ENCODE peak calls at places on chromosomes 13 and 19, in ten cellular contexts. One of them, this sample, is unnamed.

GRCh38 chr13:101211261-101211660 is 205.0 kb downstream of the NALCN start:
- DNase-seq in neural crest cell: no peak
- DNase-seq in fibroblast of the aortic adventitia: peak
- DNase-seq in hepatocyte: no peak
- DNase-seq in AG04449: no peak
- DNase-seq in CD8-positive, alpha-beta T cell: no peak
- DNase-seq in stomach: no peak
- DNase-seq in GM13977: no peak
- DNase-seq in adrenal gland: no peak
- DNase-seq in AG10803: peak
- DNase-seq in this sample: no peak

GRCh38 chr13:65985632-65986031 is 1244.5 kb downstream of the PCDH9 start:
- DNase-seq in neural crest cell: no peak
- DNase-seq in fibroblast of the aortic adventitia: no peak
- DNase-seq in hepatocyte: peak
- DNase-seq in AG04449: no peak
- DNase-seq in CD8-positive, alpha-beta T cell: no peak
- DNase-seq in stomach: no peak
- DNase-seq in GM13977: no peak
- DNase-seq in adrenal gland: no peak
- DNase-seq in AG10803: no peak
- DNase-seq in this sample: no peak

GRCh38 chr13:25171517-25172302 is at the start of gene AMER2:
- DNase-seq in neural crest cell: peak
- DNase-seq in fibroblast of the aortic adventitia: peak
- DNase-seq in hepatocyte: peak
- DNase-seq in AG04449: no peak
- DNase-seq in CD8-positive, alpha-beta T cell: peak
- DNase-seq in stomach: no peak
- DNase-seq in GM13977: peak
- DNase-seq in adrenal gland: peak
- DNase-seq in AG10803: peak
- DNase-seq in this sample: no peak

GRCh38 chr19:33311326-33311682 is 9.0 kb upstream of the CEBPA start:
- DNase-seq in neural crest cell: no peak
- DNase-seq in fibroblast of the aortic adventitia: no peak
- DNase-seq in hepatocyte: no peak
- DNase-seq in AG04449: no peak
- DNase-seq in CD8-positive, alpha-beta T cell: no peak
- DNase-seq in stomach: peak
- DNase-seq in GM13977: peak
- DNase-seq in adrenal gland: no peak
- DNase-seq in AG10803: no peak
- DNase-seq in this sample: no peak

GRCh38 chr13:101127741-101128353 is 288.5 kb downstream of the NALCN start:
- DNase-seq in neural crest cell: no peak
- DNase-seq in fibroblast of the aortic adventitia: peak
- DNase-seq in hepatocyte: peak
- DNase-seq in AG04449: no peak
- DNase-seq in CD8-positive, alpha-beta T cell: no peak
- DNase-seq in stomach: no peak
- DNase-seq in GM13977: peak
- DNase-seq in adrenal gland: peak
- DNase-seq in AG10803: peak
- DNase-seq in this sample: no peak

GRCh38 chr13:44399045-44399444 is 25.4 kb downstream of the SERP2 start:
- DNase-seq in neural crest cell: no peak
- DNase-seq in fibroblast of the aortic adventitia: no peak
- DNase-seq in hepatocyte: no peak
- DNase-seq in AG04449: no peak
- DNase-seq in CD8-positive, alpha-beta T cell: no peak
- DNase-seq in stomach: no peak
- DNase-seq in GM13977: no peak
- DNase-seq in adrenal gland: no peak
- DNase-seq in AG10803: no peak
- DNase-seq in this sample: no peak

GRCh38 chr13:103625194-103625593 is 559.0 kb upstream of the SLC10A2 start:
- DNase-seq in neural crest cell: no peak
- DNase-seq in fibroblast of the aortic adventitia: no peak
- DNase-seq in hepatocyte: no peak
- DNase-seq in AG04449: no peak
- DNase-seq in CD8-positive, alpha-beta T cell: no peak
- DNase-seq in stomach: no peak
- DNase-seq in GM13977: no peak
- DNase-seq in adrenal gland: no peak
- DNase-seq in AG10803: no peak
- DNase-seq in this sample: no peak

GRCh38 chr19:10764340-10764894 is 46.5 kb downstream of the DNM2 start:
- DNase-seq in neural crest cell: no peak
- DNase-seq in fibroblast of the aortic adventitia: no peak
- DNase-seq in hepatocyte: peak
- DNase-seq in AG04449: no peak
- DNase-seq in CD8-positive, alpha-beta T cell: no peak
- DNase-seq in stomach: peak
- DNase-seq in GM13977: no peak
- DNase-seq in adrenal gland: no peak
- DNase-seq in AG10803: no peak
- DNase-seq in this sample: no peak

GRCh38 chr19:480016-480855 is 16.1 kb upstream of the MADCAM1 start:
- DNase-seq in neural crest cell: peak
- DNase-seq in fibroblast of the aortic adventitia: peak
- DNase-seq in hepatocyte: peak
- DNase-seq in AG04449: no peak
- DNase-seq in CD8-positive, alpha-beta T cell: peak
- DNase-seq in stomach: peak
- DNase-seq in GM13977: no peak
- DNase-seq in adrenal gland: peak
- DNase-seq in AG10803: peak
- DNase-seq in this sample: peak

GRCh38 chr19:39463403-39463802 is 17.2 kb upstream of the TIMM50 start:
- DNase-seq in neural crest cell: no peak
- DNase-seq in fibroblast of the aortic adventitia: no peak
- DNase-seq in hepatocyte: no peak
- DNase-seq in AG04449: no peak
- DNase-seq in CD8-positive, alpha-beta T cell: no peak
- DNase-seq in stomach: no peak
- DNase-seq in GM13977: no peak
- DNase-seq in adrenal gland: no peak
- DNase-seq in AG10803: no peak
- DNase-seq in this sample: no peak

GRCh38 chr19:43639507-43640423 is at the start of gene CADM4:
- DNase-seq in neural crest cell: no peak
- DNase-seq in fibroblast of the aortic adventitia: no peak
- DNase-seq in hepatocyte: peak
- DNase-seq in AG04449: no peak
- DNase-seq in CD8-positive, alpha-beta T cell: peak
- DNase-seq in stomach: peak
- DNase-seq in GM13977: peak
- DNase-seq in adrenal gland: no peak
- DNase-seq in AG10803: no peak
- DNase-seq in this sample: no peak

GRCh38 chr13:98310485-98311199 is 133.6 kb upstream of the RNF113B start:
- DNase-seq in neural crest cell: no peak
- DNase-seq in fibroblast of the aortic adventitia: no peak
- DNase-seq in hepatocyte: no peak
- DNase-seq in AG04449: no peak
- DNase-seq in CD8-positive, alpha-beta T cell: no peak
- DNase-seq in stomach: no peak
- DNase-seq in GM13977: no peak
- DNase-seq in adrenal gland: no peak
- DNase-seq in AG10803: no peak
- DNase-seq in this sample: no peak

GRCh38 chr19:16429066-16429758 is 42.6 kb downstream of the EPS15L1 start:
- DNase-seq in neural crest cell: no peak
- DNase-seq in fibroblast of the aortic adventitia: no peak
- DNase-seq in hepatocyte: no peak
- DNase-seq in AG04449: no peak
- DNase-seq in CD8-positive, alpha-beta T cell: no peak
- DNase-seq in stomach: peak
- DNase-seq in GM13977: no peak
- DNase-seq in adrenal gland: peak
- DNase-seq in AG10803: no peak
- DNase-seq in this sample: peak

GRCh38 chr13:27770809-27771208 is 21.5 kb upstream of the GSX1 start:
- DNase-seq in neural crest cell: no peak
- DNase-seq in fibroblast of the aortic adventitia: peak
- DNase-seq in hepatocyte: peak
- DNase-seq in AG04449: no peak
- DNase-seq in CD8-positive, alpha-beta T cell: no peak
- DNase-seq in stomach: no peak
- DNase-seq in GM13977: peak
- DNase-seq in adrenal gland: no peak
- DNase-seq in AG10803: peak
- DNase-seq in this sample: no peak

GRCh38 chr19:53959176-53959757 is 3.5 kb upstream of the CACNG8 start:
- DNase-seq in neural crest cell: no peak
- DNase-seq in fibroblast of the aortic adventitia: no peak
- DNase-seq in hepatocyte: no peak
- DNase-seq in AG04449: no peak
- DNase-seq in CD8-positive, alpha-beta T cell: no peak
- DNase-seq in stomach: no peak
- DNase-seq in GM13977: no peak
- DNase-seq in adrenal gland: no peak
- DNase-seq in AG10803: no peak
- DNase-seq in this sample: no peak

GRCh38 chr19:35868172-35868822 is at the start of gene APLP1:
- DNase-seq in neural crest cell: peak
- DNase-seq in fibroblast of the aortic adventitia: peak
- DNase-seq in hepatocyte: peak
- DNase-seq in AG04449: no peak
- DNase-seq in CD8-positive, alpha-beta T cell: peak
- DNase-seq in stomach: peak
- DNase-seq in GM13977: peak
- DNase-seq in adrenal gland: peak
- DNase-seq in AG10803: peak
- DNase-seq in this sample: no peak

DNA sequence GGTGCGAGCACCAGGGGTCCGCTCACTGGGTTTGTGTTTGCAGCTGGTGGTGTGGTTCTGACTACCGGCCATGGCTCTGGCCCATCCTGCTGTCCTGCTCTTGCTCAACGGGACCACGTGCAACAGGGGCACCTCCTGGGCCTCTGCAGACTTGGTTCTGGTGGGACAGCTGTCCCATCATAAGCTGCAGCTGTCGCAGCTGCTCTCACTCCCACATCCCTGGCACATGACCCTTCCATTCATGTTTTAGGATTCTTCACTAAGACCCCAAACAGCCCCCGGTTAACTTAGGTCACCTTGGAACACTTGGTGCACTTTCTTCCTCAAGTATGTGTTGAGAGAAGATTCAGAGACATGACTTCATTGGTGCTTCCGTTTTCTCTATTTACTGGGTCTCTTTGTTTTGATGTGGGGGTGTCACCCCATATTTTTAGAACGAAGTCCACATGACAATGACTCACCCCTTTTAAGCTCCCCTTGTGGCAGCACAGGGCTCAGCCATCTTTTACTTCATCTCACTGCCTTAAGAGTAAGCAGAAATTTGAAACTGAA is 68.4 kb upstream of the ARHGEF7 start:
- DNase-seq in neural crest cell: no peak
- DNase-seq in fibroblast of the aortic adventitia: peak
- DNase-seq in hepatocyte: no peak
- DNase-seq in AG04449: no peak
- DNase-seq in CD8-positive, alpha-beta T cell: no peak
- DNase-seq in stomach: no peak
- DNase-seq in GM13977: peak
- DNase-seq in adrenal gland: no peak
- DNase-seq in AG10803: peak
- DNase-seq in this sample: peak
- TF ChIP-seq CTCF in neural crest cell: no peak
- TF ChIP-seq CTCF in fibroblast of the aortic adventitia: peak
- TF ChIP-seq CTCF in hepatocyte: no peak
- TF ChIP-seq CTCF in AG04449: no peak
- TF ChIP-seq CTCF in CD8-positive, alpha-beta T cell: no peak
- TF ChIP-seq CTCF in stomach: no peak
- TF ChIP-seq CTCF in GM13977: peak
- TF ChIP-seq CTCF in adrenal gland: peak
- TF ChIP-seq CTCF in AG10803: peak
- TF ChIP-seq CTCF in this sample: peak

GRCh38 chr13:24148414-24149305 is 11.9 kb upstream of the SPATA13 start:
- DNase-seq in neural crest cell: no peak
- DNase-seq in fibroblast of the aortic adventitia: peak
- DNase-seq in hepatocyte: peak
- DNase-seq in AG04449: peak
- DNase-seq in CD8-positive, alpha-beta T cell: no peak
- DNase-seq in stomach: peak
- DNase-seq in GM13977: no peak
- DNase-seq in adrenal gland: peak
- DNase-seq in AG10803: peak
- DNase-seq in this sample: no peak
- TF ChIP-seq CTCF in neural crest cell: no peak
- TF ChIP-seq CTCF in fibroblast of the aortic adventitia: peak
- TF ChIP-seq CTCF in hepatocyte: no peak
- TF ChIP-seq CTCF in AG04449: peak
- TF ChIP-seq CTCF in CD8-positive, alpha-beta T cell: no peak
- TF ChIP-seq CTCF in stomach: no peak
- TF ChIP-seq CTCF in GM13977: no peak
- TF ChIP-seq CTCF in adrenal gland: no peak
- TF ChIP-seq CTCF in AG10803: peak
- TF ChIP-seq CTCF in this sample: no peak

DNA sequence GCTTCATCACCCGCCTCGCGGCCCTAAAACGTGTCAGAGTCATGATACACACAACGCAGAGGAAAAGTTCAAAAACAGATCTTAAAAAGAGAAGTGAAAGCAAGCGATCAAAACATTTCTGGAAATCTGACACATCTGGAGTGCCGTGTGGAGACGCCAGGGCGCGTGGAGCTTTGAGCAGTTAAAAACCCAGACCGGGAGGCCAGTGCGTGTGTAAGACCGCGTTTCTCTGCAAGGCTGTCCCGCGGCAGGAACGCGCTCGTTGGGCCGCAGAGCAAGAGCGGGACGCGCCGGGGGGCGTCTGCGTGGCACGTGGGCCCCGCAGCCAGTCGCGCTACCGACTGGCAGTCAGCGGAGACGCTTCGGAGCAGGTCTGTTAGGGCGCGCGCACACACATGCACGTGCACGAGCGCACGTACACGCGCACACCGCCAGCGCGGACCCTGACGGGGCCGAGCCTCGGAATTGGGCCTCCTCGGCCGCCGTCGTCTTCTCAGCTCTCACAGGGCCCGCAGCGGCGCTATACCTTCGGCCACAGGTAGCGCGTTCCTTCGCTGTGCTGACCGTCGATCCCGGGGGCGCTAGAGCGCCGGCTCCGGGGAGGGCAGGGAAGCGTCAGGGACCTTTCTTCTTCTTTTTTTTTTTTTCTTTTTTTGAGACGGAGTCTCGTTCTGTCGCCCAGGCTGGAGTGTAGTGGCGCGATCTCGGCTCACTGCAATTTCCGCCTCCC is 35.8 kb downstream of the RNF6 start:
- DNase-seq in neural crest cell: peak
- DNase-seq in fibroblast of the aortic adventitia: peak
- DNase-seq in hepatocyte: peak
- DNase-seq in AG04449: peak
- DNase-seq in CD8-positive, alpha-beta T cell: peak
- DNase-seq in stomach: peak
- DNase-seq in GM13977: peak
- DNase-seq in adrenal gland: peak
- DNase-seq in AG10803: peak
- DNase-seq in this sample: peak
- TF ChIP-seq CTCF in neural crest cell: peak
- TF ChIP-seq CTCF in fibroblast of the aortic adventitia: peak
- TF ChIP-seq CTCF in hepatocyte: peak
- TF ChIP-seq CTCF in AG04449: peak
- TF ChIP-seq CTCF in CD8-positive, alpha-beta T cell: peak
- TF ChIP-seq CTCF in stomach: peak
- TF ChIP-seq CTCF in GM13977: peak
- TF ChIP-seq CTCF in adrenal gland: peak
- TF ChIP-seq CTCF in AG10803: peak
- TF ChIP-seq CTCF in this sample: peak

GRCh38 chr19:14318873-14319272 is 62.4 kb upstream of the ADGRE5 start:
- DNase-seq in neural crest cell: peak
- DNase-seq in fibroblast of the aortic adventitia: no peak
- DNase-seq in hepatocyte: peak
- DNase-seq in AG04449: no peak
- DNase-seq in CD8-positive, alpha-beta T cell: no peak
- DNase-seq in stomach: no peak
- DNase-seq in GM13977: peak
- DNase-seq in adrenal gland: peak
- DNase-seq in AG10803: no peak
- DNase-seq in this sample: no peak
- TF ChIP-seq CTCF in neural crest cell: no peak
- TF ChIP-seq CTCF in fibroblast of the aortic adventitia: peak
- TF ChIP-seq CTCF in hepatocyte: peak
- TF ChIP-seq CTCF in AG04449: peak
- TF ChIP-seq CTCF in CD8-positive, alpha-beta T cell: no peak
- TF ChIP-seq CTCF in stomach: no peak
- TF ChIP-seq CTCF in GM13977: peak
- TF ChIP-seq CTCF in adrenal gland: no peak
- TF ChIP-seq CTCF in AG10803: peak
- TF ChIP-seq CTCF in this sample: no peak

This sample was measured in gastrocnemius medialis.